ENCODE peak calls at places on chromosomes 3 and 15, in seven cellular contexts. P is CD8-positive, alpha-beta T cell; O is CD8-positive, alpha-beta memory T cell; W is HCT116; L is mammary epithelial cell; Y is fibroblast of lung; I is endodermal cell. Q is an unnamed sample. For H3K4me1 and H3K27me3, the result is how much of the 10 kb centered on the place peaks cover.

GRCh38 chr3:141076821-141077571 is 25.8 kb downstream of the SPSB4 start:
- DNase-seq in I (peak), O (no peak), P (no peak), W (no peak), Y (peak), L (no peak), Q (peak)

GRCh38 chr3:124812291-124813265 is 74.6 kb downstream of the ITGB5 start:
- DNase-seq in O (no peak), Y (peak), W (peak), I (no peak), P (no peak), L (peak), Q (no peak)

GRCh38 chr3:84692261-84692660 is 266.5 kb upstream of the CADM2 start:
- DNase-seq in I (no peak), P (no peak), W (no peak), O (no peak), Y (no peak), L (no peak), Q (no peak)

GRCh38 chr3:46442591-46443530 is 21.8 kb downstream of the LTF start:
- DNase-seq in O (no peak), W (no peak), I (peak), L (no peak), Y (peak), P (no peak), Q (no peak)

GRCh38 chr3:111241960-111242359 is 170.3 kb downstream of the NECTIN3 start:
- DNase-seq in O (no peak), W (no peak), I (no peak), P (no peak), Y (no peak), L (no peak), Q (no peak)

GRCh38 chr3:58161435-58162398 is 49.1 kb downstream of the DNASE1L3 start:
- DNase-seq in L (peak), Y (peak), W (peak), I (no peak), O (no peak), P (no peak), Q (no peak)

GRCh38 chr3:24958910-24959447 is 464.3 kb upstream of the THRB start:
- DNase-seq in L (no peak), I (no peak), Y (no peak), O (no peak), W (no peak), P (no peak), Q (no peak)

GRCh38 chr3:134464693-134465385 is 20.9 kb downstream of the ANAPC13 start:
- DNase-seq in L (no peak), O (no peak), I (peak), Y (no peak), P (no peak), W (no peak), Q (no peak)

GRCh38 chr15:100914876-100915275 is 4.3 kb upstream of the LRRK1 start:
- DNase-seq in P (no peak), L (no peak), W (no peak), O (no peak), Y (peak), I (peak), Q (no peak)

GRCh38 chr15:70087708-70088352 is 9.9 kb downstream of the TLE3 start:
- DNase-seq in O (peak), I (no peak), P (no peak), W (no peak), L (no peak), Y (no peak), Q (no peak)

GRCh38 chr15:70088887-70089691 is 8.6 kb downstream of the TLE3 start:
- DNase-seq in P (no peak), O (peak), Y (peak), W (no peak), I (peak), L (no peak), Q (peak)

GRCh38 chr15:70084461-70084860 is 13.3 kb downstream of the TLE3 start:
- DNase-seq in W (no peak), I (no peak), L (no peak), O (no peak), Y (no peak), P (no peak), Q (no peak)

GRCh38 chr15:70088427-70088826 is 9.3 kb downstream of the TLE3 start:
- DNase-seq in L (no peak), I (no peak), O (no peak), Y (no peak), W (no peak), P (no peak), Q (no peak)

GRCh38 chr15:70086636-70087035 is 11.1 kb downstream of the TLE3 start:
- DNase-seq in L (no peak), P (no peak), W (no peak), O (peak), Y (no peak), I (no peak), Q (no peak)
- H3K4me1 ChIP-seq in L (under half), P (half or more), W (under half), O (under half), Y (under half), I (under half), Q (under half)

GRCh38 chr15:63040954-63041353 is 1.6 kb upstream of the TPM1 start:
- DNase-seq in P (no peak), I (no peak), Y (no peak), O (no peak), W (no peak), L (peak), Q (no peak)
- H3K4me3 ChIP-seq in P (no peak), I (peak), Y (no peak), O (no peak), W (no peak), L (no peak), Q (no peak)

DNA sequence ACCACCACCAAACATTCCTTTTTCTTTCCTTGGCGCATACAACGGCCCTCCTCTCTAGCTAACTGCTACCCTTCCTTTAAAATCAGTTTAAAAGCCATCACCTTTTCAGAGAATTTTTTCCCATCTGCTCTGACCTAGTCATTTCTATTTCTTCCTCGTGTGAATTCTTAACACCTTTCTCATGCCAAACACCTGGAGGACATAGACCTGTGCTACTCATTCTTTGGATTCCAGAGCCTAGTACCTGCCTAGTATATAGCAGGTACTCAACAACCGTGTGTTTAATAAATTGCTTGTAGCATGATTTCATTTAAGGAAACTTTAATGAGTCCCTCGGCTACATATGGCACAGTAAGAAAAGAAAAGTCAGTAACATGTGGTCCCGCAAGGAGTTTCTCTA is 2.0 kb upstream of the TPM1 start:
- DNase-seq in Y (no peak), I (no peak), O (no peak), P (no peak), W (no peak), L (peak), Q (no peak)
- H3K27me3 ChIP-seq in Y (under half), I (under half), O (under half), P (under half), W (under half), L (under half), Q (under half)

DNA sequence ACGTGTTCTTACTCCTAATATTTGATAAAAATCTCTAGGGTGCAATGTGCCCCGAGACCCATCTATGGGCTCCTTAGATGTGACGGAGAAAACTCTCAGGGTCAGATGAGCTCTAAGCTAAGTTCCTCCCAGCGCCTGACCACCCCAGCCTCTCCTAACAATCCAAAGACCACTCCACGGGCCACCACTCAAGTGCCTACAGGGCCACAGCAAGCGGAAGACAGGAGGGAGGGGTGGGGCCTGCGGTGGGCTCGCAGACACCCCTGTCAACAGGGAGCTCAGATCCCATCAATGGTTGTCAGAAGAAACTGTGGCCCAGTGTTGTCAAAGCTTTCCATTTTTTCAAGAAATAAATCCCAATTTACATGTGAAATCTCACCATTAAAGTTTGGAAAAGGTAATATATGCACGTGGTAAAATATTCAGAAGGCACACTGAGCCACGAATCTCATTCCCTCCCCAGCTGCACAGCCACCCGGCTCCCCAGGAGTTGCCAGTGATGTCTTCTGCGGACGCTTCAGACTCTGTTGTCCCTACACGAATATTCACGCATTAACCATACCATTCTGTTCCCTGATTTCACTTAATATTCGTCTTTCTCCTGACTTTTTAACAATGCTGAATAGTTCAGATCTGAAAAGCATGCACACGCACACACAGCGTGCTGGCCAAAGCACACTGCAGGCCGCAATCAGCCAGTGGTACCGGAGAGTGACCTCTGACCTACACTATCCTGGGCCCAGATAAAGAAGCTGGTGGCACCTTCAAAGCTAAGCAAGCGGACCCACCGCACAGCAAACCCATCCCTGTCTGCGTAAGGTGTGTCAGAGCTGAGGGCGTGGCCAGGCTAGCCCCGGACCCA is 19.1 kb downstream of the TNK2 start:
- DNase-seq in L (no peak), W (no peak), O (no peak), I (no peak), Y (no peak), P (no peak), Q (no peak)
- H3K4me1 ChIP-seq in L (under half), W (under half), O (under half), I (under half), Y (under half), P (under half), Q (under half)

DNA sequence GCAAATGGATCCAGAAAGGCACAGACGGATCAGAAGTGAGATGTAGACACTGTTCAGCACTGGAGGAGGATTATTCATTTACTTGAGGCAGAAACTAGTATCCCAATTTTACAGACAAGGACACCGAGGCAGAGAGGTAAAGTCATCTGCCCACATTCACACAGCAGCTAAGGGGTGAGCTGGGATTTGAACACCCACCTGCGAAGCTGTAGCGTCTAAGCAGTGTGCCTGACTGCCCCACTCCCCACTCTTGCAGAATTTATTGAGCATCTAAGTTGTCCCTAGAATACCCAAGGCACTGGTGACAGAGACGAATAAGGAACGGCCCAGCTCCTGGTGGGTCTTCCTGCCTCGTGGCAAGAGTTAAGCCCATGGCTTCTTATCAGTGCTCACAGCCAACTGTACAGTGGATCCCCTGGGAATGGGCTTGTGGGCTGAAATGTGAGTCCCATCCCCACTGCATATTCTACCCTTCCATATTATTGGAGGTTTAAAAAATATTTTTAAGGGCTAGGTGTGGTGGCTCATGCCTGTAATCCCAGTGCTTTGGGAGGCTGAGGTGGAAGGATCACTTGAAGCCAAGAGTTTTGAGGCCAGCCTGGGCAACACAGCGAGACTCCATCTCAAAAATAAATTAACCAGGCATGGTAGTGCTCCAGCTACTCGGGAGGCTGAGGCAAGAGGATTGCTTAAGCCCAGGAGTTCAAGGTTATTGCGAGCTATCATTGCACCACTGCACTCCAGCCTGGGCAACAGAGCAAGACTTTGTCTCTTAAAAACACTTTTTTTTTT is 77.6 kb downstream of the IQSEC1 start:
- DNase-seq in W (no peak), P (no peak), I (no peak), L (no peak), O (peak), Y (no peak), Q (no peak)
- H3K4me3 ChIP-seq in W (peak), P (peak), I (no peak), L (no peak), O (peak), Y (no peak), Q (no peak)

DNA sequence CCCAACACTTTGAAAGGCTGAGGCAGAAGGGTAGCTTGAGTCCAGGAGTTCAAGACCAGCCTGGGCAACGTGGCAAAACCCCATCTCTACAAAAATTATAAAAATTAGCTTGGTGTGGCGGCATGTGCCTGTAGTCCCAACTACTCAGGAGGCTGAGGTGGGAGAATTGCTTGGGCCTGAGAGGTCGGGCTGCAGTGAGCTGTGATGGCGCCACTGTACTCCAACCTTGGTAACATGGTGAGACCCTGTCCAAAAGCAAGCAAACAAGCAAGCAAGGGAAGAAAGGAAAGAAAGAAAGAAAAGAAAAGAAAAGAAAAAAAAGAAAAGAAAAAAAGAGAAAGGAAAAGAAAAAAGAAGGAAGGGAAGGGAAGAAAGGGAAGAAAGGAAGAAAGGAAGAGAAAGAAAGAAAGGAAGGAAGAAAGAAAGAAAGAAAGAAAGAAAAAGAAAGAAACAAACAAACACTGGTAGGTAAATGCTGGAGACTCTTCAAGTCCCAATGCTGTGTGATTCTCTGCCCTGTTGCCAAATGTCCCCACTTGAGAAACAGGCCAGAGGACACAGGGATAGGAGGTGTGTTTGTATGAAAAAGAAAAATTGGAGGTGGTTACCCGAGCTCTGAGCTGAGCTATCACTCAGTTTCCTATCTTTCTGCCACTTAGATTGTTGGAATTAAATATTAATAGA is 121.1 kb downstream of the RAB11A start:
- DNase-seq in W (no peak), O (no peak), P (no peak), I (no peak), Y (no peak), L (no peak), Q (no peak)
- H3K27me3 ChIP-seq in W (under half), O (under half), P (under half), I (under half), Y (under half), L (under half), Q (half or more)

DNA sequence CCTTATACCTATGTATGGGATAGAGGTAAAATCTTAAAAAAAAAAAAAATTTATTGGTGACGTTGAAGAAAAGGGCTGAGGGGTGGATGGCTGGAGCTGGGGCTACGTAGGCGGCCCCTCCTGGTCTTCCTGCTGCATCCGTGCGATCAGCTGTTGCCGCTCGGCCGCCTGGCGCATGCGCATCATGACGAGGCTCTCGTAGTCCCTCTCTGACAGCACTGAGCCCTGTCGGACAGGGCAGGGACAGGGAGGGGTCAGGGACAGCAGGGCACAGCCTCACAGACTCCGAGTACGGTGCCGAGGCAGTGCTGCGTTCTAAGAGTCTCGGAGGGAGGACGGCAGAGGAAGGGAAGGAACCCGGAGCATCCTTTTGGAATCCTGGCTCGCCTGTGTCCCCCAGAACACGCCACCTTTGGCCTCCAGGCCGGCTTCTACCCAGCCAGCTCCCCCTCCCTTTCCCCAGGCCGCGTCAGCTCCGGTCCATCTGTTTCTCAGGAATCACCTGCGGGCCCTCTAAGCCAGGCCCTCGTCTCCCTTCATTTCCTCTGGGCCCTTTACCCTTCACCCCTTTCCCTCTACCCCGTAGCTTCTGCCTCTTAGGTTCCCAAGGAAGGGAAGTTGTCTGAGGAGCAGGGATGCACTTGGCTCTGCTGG is 1.8 kb upstream of the C15orf62 start:
- DNase-seq in I (no peak), P (no peak), W (no peak), L (no peak), O (no peak), Y (no peak), Q (no peak)
- H3K4me1 ChIP-seq in I (under half), P (under half), W (under half), L (half or more), O (under half), Y (under half), Q (under half)

GRCh38 chr3:16842710-16843270 is 42.0 kb upstream of the PLCL2 start:
- DNase-seq in P (no peak), Y (no peak), I (no peak), L (no peak), O (no peak), W (no peak), Q (no peak)
- H3K4me3 ChIP-seq in P (peak), Y (no peak), I (no peak), L (no peak), O (peak), W (no peak), Q (no peak)

DNA sequence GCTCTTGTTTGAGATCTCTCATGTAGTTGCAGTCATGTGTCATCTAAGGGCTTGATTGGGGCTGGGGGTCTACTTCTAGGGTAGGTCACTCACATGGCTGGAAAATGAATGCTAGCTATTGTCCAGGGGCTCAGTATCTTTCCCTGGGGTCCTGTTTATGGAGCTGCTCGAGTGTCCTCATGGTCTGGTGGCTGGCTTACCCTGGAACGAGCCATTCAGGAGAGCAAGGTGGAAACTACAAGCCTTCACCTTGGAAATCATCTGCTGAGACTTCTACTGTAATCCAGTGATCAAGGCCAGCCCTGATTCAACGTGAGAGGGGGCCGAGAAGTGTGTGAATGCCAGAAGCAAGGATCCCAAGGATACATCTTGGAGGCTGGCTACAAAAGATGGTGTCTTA is 16.2 kb upstream of the RHCG start:
- DNase-seq in P (no peak), Y (no peak), L (no peak), O (no peak), I (no peak), W (no peak), Q (no peak)
- H3K27me3 ChIP-seq in P (under half), Y (under half), L (under half), O (under half), I (under half), W (under half), Q (under half)

GRCh38 chr15:81032818-81033217 is 32.1 kb downstream of the TLNRD1 start:
- DNase-seq in P (no peak), Y (no peak), W (no peak), I (no peak), O (no peak), L (no peak), Q (no peak)

GRCh38 chr15:81030368-81030739 is 29.6 kb downstream of the TLNRD1 start:
- DNase-seq in O (no peak), P (no peak), Y (no peak), L (no peak), I (no peak), W (no peak), Q (no peak)

GRCh38 chr15:81029416-81030367 is 29.0 kb downstream of the TLNRD1 start:
- DNase-seq in O (no peak), Y (peak), I (no peak), P (no peak), W (no peak), L (peak), Q (no peak)

GRCh38 chr15:81032355-81032754 is 31.6 kb downstream of the TLNRD1 start:
- DNase-seq in W (no peak), P (no peak), L (no peak), I (no peak), O (no peak), Y (no peak), Q (no peak)

GRCh38 chr15:81031203-81031602 is 30.5 kb downstream of the TLNRD1 start:
- DNase-seq in O (no peak), Y (no peak), I (no peak), P (no peak), L (no peak), W (no peak), Q (no peak)
- H3K4me1 ChIP-seq in O (under half), Y (under half), I (under half), P (under half), L (under half), W (under half), Q (under half)